ENCODE peak calls at places on chromosomes 12 and 14, in eight cellular contexts. V is A549, Y is HCT116, H is GM12878, A is endothelial cell of umbilical vein, C is K562, J is SK-N-SH, B is HepG2. W is an unnamed sample.

GRCh38 chr12:106245767-106246166 is 2.1 kb downstream of the CKAP4 start:
- DNase-seq in V (peak), Y (peak), H (no peak), A (peak), C (no peak), J (no peak), B (no peak), W (no peak)

GRCh38 chr14:40417777-40418401 is 985.7 kb upstream of the FBXO33 start:
- DNase-seq in V (peak), Y (peak), H (no peak), A (no peak), C (peak), J (peak), B (peak), W (peak)

GRCh38 chr14:92507174-92507768 is 6.3 kb upstream of the RIN3 start:
- DNase-seq in V (no peak), Y (peak), H (peak), A (no peak), C (no peak), J (no peak), B (no peak), W (no peak)

GRCh38 chr12:5904969-5905368 is 40.1 kb downstream of the ANO2 start:
- DNase-seq in V (no peak), Y (no peak), H (no peak), A (no peak), C (no peak), J (no peak), B (no peak), W (no peak)

GRCh38 chr12:39905152-39905551 is 200.7 kb downstream of the SLC2A13 start:
- DNase-seq in V (no peak), Y (no peak), H (no peak), A (no peak), C (no peak), J (peak), B (no peak), W (no peak)

GRCh38 chr14:55451950-55452349 is 11.5 kb upstream of the TBPL2 start:
- DNase-seq in V (no peak), Y (no peak), H (no peak), A (no peak), C (no peak), J (no peak), B (no peak), W (no peak)

GRCh38 chr12:118292836-118293235 is 79.9 kb downstream of the TAOK3 start:
- DNase-seq in V (no peak), Y (no peak), H (no peak), A (no peak), C (no peak), J (no peak), B (no peak), W (no peak)

GRCh38 chr12:96361074-96361473 is 39.2 kb downstream of the CDK17 start:
- DNase-seq in V (no peak), Y (no peak), H (no peak), A (peak), C (no peak), J (no peak), B (no peak), W (no peak)

GRCh38 chr12:295132-295531 is 32.5 kb upstream of the SLC6A13 start:
- DNase-seq in V (no peak), Y (no peak), H (no peak), A (no peak), C (no peak), J (no peak), B (no peak), W (no peak)

GRCh38 chr12:388547-389137 is 478 bp downstream of the KDM5A start:
- DNase-seq in V (peak), Y (no peak), H (no peak), A (peak), C (no peak), J (no peak), B (no peak), W (no peak)

GRCh38 chr14:96455588-96455987 is 46.6 kb upstream of the PAPOLA start:
- DNase-seq in V (no peak), Y (no peak), H (no peak), A (no peak), C (no peak), J (no peak), B (no peak), W (no peak)

GRCh38 chr12:2813573-2814185 is 1.2 kb downstream of the ITFG2 start:
- DNase-seq in V (peak), Y (peak), H (no peak), A (peak), C (peak), J (peak), B (peak), W (no peak)

GRCh38 chr12:58897969-58898368 is 22.3 kb downstream of the LRIG3 start:
- DNase-seq in V (no peak), Y (no peak), H (no peak), A (no peak), C (no peak), J (no peak), B (no peak), W (no peak)

GRCh38 chr12:2397356-2398045 is 344.7 kb downstream of the CACNA1C start:
- DNase-seq in V (no peak), Y (peak), H (no peak), A (no peak), C (no peak), J (no peak), B (peak), W (no peak)

GRCh38 chr14:65792208-65792905 is 379.8 kb downstream of the FUT8 start:
- DNase-seq in V (peak), Y (peak), H (no peak), A (no peak), C (no peak), J (peak), B (no peak), W (no peak)

GRCh38 chr14:79596531-79596930 is 614.8 kb downstream of the DIO2 start:
- DNase-seq in V (no peak), Y (no peak), H (no peak), A (no peak), C (no peak), J (no peak), B (no peak), W (no peak)

GRCh38 chr14:70804556-70805162 is 4.7 kb downstream of the MAP3K9 start:
- DNase-seq in V (no peak), Y (no peak), H (no peak), A (no peak), C (no peak), J (no peak), B (no peak), W (no peak)

GRCh38 chr12:51662728-51663154 is 71.7 kb downstream of the SCN8A start:
- DNase-seq in V (no peak), Y (no peak), H (no peak), A (no peak), C (no peak), J (no peak), B (peak), W (no peak)

GRCh38 chr12:51663390-51663789 is 72.4 kb downstream of the SCN8A start:
- DNase-seq in V (no peak), Y (no peak), H (no peak), A (no peak), C (no peak), J (no peak), B (no peak), W (no peak)

GRCh38 chr12:51661199-51661598 is 70.2 kb downstream of the SCN8A start:
- DNase-seq in V (no peak), Y (no peak), H (no peak), A (no peak), C (no peak), J (no peak), B (no peak), W (no peak)

GRCh38 chr12:51666696-51667095 is 75.7 kb downstream of the SCN8A start:
- DNase-seq in V (no peak), Y (no peak), H (no peak), A (no peak), C (no peak), J (no peak), B (no peak), W (no peak)

DNA sequence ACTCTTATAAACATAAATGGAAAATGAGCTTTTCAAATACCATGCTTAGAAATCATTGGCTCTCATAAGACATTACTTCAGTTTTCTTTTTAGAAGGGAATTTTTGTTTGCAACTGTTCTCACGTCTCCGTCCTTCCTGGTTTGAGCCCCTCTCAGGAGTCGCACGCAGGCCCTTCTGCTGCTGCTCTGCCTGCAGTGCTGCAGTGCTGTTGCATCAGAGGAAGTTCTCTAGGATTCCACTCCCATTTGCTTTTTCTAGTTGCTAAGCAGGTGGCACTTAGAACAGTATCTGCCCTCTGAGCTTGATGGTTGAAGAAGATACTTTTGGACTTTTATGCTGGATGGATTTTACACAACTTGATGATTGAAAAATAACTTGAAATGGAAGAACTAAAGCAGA is 70.8 kb downstream of the SCN8A start:
- DNase-seq in V (no peak), Y (no peak), H (no peak), A (no peak), C (no peak), J (no peak), B (peak), W (no peak)
- TF ChIP-seq MAX in V (no peak), Y (no peak), H (no peak), A (no peak), C (no peak), J (no peak), B (no peak), W (no peak)

DNA sequence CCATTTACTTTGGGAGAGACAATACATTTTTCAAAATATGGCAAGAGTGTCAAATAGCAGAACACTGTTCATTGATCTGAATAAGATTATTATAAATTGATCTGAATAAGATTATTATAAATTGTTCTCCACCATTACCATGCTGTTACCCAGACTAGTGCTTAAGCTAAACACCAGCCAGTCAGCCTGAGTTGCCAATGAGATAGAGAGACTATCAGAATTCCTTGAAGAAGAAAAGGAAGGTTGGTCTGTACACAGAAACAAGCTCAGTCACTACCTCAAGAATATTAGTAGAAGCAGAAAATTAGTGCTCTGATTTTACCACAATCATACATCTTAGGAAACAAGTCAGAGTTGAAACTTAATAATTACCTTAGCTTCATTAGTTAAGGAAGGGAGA is 469.8 kb downstream of the FOXG1 start:
- DNase-seq in V (no peak), Y (no peak), H (no peak), A (no peak), C (no peak), J (no peak), B (no peak), W (no peak)
- H3K4me2 ChIP-seq in V (peak), Y (no peak), H (no peak), A (peak), C (no peak), J (peak), B (no peak), W (no peak)

DNA sequence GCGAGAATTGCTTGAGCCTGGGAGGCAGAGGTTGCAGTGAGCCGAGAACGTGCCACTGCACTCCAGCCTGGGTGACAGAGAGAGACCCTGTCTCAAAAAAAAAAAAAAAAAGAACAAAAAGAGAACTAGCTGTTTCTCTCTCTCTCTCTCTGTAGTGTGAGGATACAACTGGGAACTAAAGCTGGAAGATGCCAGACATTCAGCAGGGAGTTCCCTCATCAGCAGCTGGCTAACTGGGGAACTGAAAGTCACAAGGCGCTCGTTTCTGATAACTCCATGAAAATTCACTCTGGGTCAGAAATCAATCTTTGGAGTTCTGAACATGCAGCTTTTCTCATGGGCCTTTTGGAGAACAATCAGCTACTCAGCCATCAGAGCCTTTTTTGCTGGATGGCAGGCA is 43.5 kb upstream of the MAP1LC3B2 start:
- DNase-seq in V (no peak), Y (no peak), H (no peak), A (no peak), C (no peak), J (no peak), B (no peak), W (no peak)
- TF ChIP-seq MAX in V (no peak), Y (no peak), H (no peak), A (no peak), C (no peak), J (no peak), B (no peak), W (no peak)

DNA sequence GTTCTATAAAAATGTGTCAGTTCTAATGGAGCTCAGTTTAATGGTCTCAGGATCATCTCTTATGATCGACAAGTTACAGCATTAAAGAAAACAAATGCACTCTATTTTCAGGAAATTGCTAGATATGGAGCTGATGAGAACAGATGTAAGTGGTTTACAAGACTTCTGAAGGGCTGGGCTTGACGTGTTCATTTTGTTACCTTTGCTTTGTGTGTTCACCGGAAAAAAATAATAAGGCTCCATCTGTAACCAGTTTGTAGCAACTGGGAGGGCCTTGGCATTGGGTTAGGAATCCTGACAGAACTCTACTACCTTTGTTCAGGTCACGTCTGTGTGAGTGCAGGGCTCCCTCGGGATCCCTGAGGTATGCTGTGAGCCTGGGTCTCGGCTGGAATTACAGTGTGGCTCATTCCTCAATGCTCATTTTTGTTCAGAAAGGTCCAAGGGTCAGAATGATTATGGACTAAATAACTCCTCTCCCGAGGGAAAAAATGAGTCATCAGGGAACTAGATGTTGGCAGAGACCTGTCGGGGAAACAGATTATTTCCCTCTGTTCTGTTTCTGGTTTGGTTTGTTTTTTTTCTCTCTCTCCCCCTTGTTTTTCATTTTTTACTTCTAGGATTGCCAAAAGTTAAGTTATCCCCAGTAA is 158.0 kb downstream of the SLC5A8 start:
- DNase-seq in V (peak), Y (peak), H (no peak), A (peak), C (no peak), J (peak), B (peak), W (no peak)
- H3K4me2 ChIP-seq in V (peak), Y (peak), H (no peak), A (peak), C (no peak), J (peak), B (peak), W (no peak)

GRCh38 chr14:35337557-35338255 is 45.5 kb downstream of the PSMA6 start:
- DNase-seq in V (no peak), Y (no peak), H (no peak), A (no peak), C (no peak), J (peak), B (no peak), W (peak)
- TF ChIP-seq MAX in V (no peak), Y (no peak), H (no peak), A (no peak), C (no peak), J (no peak), B (no peak), W (no peak)

W was measured in H1.